ENCODE peak calls at places on chromosomes 2 and 18, in eight cellular contexts. M is cardiac muscle cell, I is ovary, B is ascending aorta, E is fibroblast of lung, K is heart right ventricle, O is body of pancreas, P is right atrium auricular region. A is an unnamed sample.

GRCh38 chr2:241692448-241692847 is 5.8 kb upstream of the DTYMK start:
- DNase-seq in M (no peak), I (no peak), O (no peak), E (peak), K (no peak), P (no peak), B (no peak), A (no peak)

GRCh38 chr2:2101924-2102323 is 229.2 kb downstream of the MYT1L start:
- DNase-seq in I (no peak), O (no peak), E (no peak), K (no peak), P (no peak), M (no peak), B (no peak), A (peak)

GRCh38 chr2:85132392-85132791 is 800 bp upstream of the TCF7L1 start:
- DNase-seq in P (no peak), O (peak), B (no peak), K (no peak), E (peak), M (no peak), I (peak), A (no peak)

GRCh38 chr2:62099050-62099449 is 96.9 kb upstream of the B3GNT2 start:
- DNase-seq in O (no peak), P (no peak), M (no peak), I (no peak), K (no peak), B (no peak), E (no peak), A (no peak)

GRCh38 chr2:101310591-101311389 is 2.3 kb upstream of the RNF149 start:
- DNase-seq in B (no peak), P (no peak), K (no peak), M (no peak), O (no peak), E (no peak), I (no peak), A (no peak)

GRCh38 chr2:219581346-219581745 is 9.2 kb downstream of the INHA start:
- DNase-seq in P (no peak), K (no peak), I (no peak), E (no peak), M (no peak), B (no peak), O (no peak), A (no peak)

GRCh38 chr2:127197475-127198385 is 22.4 kb downstream of the CYP27C1 start:
- DNase-seq in E (peak), I (peak), P (peak), M (peak), O (peak), B (no peak), K (peak), A (peak)

GRCh38 chr2:158745067-158745865 is 49.9 kb upstream of the DAPL1 start:
- DNase-seq in I (peak), M (peak), O (peak), P (no peak), K (no peak), E (peak), B (no peak), A (no peak)

GRCh38 chr2:55054476-55054875 is 4.2 kb upstream of the RTN4 start:
- DNase-seq in O (no peak), K (no peak), M (no peak), E (no peak), I (no peak), B (no peak), P (no peak), A (no peak)

GRCh38 chr2:217086038-217086522 is 226.2 kb upstream of the TNP1 start:
- DNase-seq in K (no peak), B (no peak), P (no peak), O (no peak), M (no peak), I (no peak), E (peak), A (peak)

GRCh38 chr2:180675170-180675569 is 305.2 kb upstream of the UBE2E3 start:
- DNase-seq in K (no peak), I (no peak), B (no peak), P (no peak), M (no peak), E (no peak), O (no peak), A (no peak)

GRCh38 chr18:34114996-34115395 is 109.7 kb downstream of the NOL4 start:
- DNase-seq in P (no peak), O (no peak), E (peak), K (no peak), M (no peak), I (no peak), B (no peak), A (no peak)

GRCh38 chr18:63953811-63954210 is 4.7 kb downstream of the HMSD start:
- DNase-seq in I (no peak), P (no peak), E (no peak), M (peak), B (no peak), K (no peak), O (no peak), A (no peak)

GRCh38 chr2:18369750-18370149 is 190.7 kb downstream of the RDH14 start:
- DNase-seq in M (no peak), O (no peak), B (no peak), E (peak), P (no peak), I (no peak), K (no peak), A (peak)

GRCh38 chr2:235497096-235497495 is 3.3 kb downstream of the AGAP1 start:
- DNase-seq in B (no peak), O (no peak), I (no peak), E (no peak), M (no peak), P (no peak), K (no peak), A (no peak)

GRCh38 chr2:3399829-3400228 is 20.3 kb downstream of the TRAPPC12 start:
- DNase-seq in O (peak), B (no peak), K (peak), E (no peak), P (no peak), I (no peak), M (no peak), A (no peak)

GRCh38 chr2:115782286-115782685 is 1339.8 kb downstream of the DPP10 start:
- DNase-seq in P (no peak), M (no peak), B (no peak), K (no peak), E (no peak), I (no peak), O (no peak), A (no peak)

GRCh38 chr2:20080839-20081348 is 29.5 kb upstream of the LAPTM4A start:
- DNase-seq in O (no peak), I (peak), P (no peak), E (no peak), K (no peak), M (no peak), B (peak), A (no peak)

GRCh38 chr2:8583400-8584173 is 98.3 kb upstream of the ID2 start:
- DNase-seq in P (peak), E (peak), I (peak), M (peak), B (peak), O (peak), K (peak), A (peak)

GRCh38 chr2:42974303-42974696 is 181.9 kb upstream of the HAAO start:
- DNase-seq in I (peak), E (peak), M (no peak), B (peak), O (no peak), K (no peak), P (no peak), A (no peak)

GRCh38 chr2:202653890-202654289 is 19.1 kb downstream of the FAM117B start:
- DNase-seq in M (no peak), E (no peak), O (no peak), B (no peak), I (no peak), K (no peak), P (no peak), A (no peak)

GRCh38 chr2:19900536-19901200 is 1.1 kb downstream of the TTC32 start:
- DNase-seq in B (no peak), K (no peak), E (peak), P (no peak), O (no peak), I (no peak), M (no peak), A (no peak)

DNA sequence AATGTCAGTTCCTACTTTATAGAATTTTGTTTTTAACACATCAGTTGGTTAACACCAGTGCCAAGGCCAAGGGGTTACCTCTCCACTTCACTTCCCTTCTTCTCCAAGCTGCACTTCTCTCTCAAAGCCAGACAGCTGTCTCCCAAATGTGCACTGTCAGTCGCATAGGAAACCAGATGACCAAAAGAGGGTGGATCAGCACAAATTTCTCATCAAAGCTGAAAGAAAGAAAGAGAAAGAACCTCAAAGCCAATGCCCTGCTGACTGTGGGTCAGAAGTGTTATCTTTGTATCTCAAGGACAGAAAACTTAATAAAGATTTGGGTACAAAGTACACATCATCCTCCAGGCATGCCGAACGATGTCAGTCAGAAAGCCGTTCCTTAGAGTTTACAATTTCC is 32.2 kb downstream of the SPATS2L start:
- DNase-seq in K (no peak), B (no peak), I (no peak), O (peak), M (no peak), P (no peak), E (no peak), A (no peak)
- H3K4me3 ChIP-seq in K (no peak), B (no peak), I (no peak), O (no peak), M (no peak), P (no peak), E (no peak), A (no peak)

DNA sequence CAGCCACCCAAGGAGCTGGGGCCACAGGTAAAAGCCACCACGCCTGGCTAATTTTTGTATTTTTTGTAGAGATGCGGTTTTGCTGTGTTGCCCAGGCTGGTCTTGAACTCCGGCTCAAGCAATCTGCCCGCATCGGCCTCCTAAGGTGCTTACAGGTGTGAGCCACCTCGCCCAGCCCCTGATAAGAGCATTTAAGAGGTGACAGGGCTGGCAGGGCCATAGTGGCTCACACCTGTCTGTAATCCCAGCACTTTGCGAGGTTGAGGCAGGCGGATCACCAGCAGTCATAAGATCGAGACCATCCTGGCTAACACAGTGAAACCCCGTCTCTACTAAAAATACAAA is 9.0 kb upstream of the CNNM3 start:
- DNase-seq in P (no peak), E (no peak), B (no peak), I (no peak), O (no peak), M (no peak), K (no peak), A (no peak)
- H3K27ac ChIP-seq in P (no peak), E (no peak), B (no peak), I (no peak), O (no peak), M (no peak), K (no peak), A (no peak)

DNA sequence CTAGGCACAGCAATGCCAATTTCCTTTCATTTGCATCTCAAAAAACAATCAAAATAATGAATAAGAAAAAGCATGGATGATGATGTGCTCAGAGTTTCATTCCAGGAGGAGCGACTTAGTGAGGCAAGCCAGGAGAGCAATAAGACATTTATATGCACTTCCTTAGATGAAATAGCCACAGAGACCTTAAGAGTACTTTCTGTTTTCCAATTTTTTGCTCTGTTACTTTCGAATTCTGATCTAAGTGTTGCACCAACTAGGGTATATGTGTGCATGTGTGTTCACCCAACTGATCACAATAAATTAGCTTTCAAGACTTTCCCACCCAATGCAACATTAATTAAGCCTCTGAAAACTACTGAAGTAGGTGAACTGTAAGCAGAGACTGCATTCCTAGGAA is 709 bp downstream of the RAB27B start:
- DNase-seq in M (no peak), O (no peak), I (no peak), P (no peak), B (no peak), K (no peak), E (no peak), A (no peak)
- H3K4me3 ChIP-seq in M (peak), O (peak), I (peak), P (peak), B (peak), K (peak), E (peak), A (peak)

GRCh38 chr2:207260021-207260420 is 94.3 kb upstream of the KLF7 start:
- DNase-seq in P (no peak), E (peak), I (no peak), O (no peak), M (no peak), B (no peak), K (no peak), A (no peak)

GRCh38 chr2:207256476-207257207 is 90.9 kb upstream of the KLF7 start:
- DNase-seq in B (peak), E (peak), M (no peak), I (no peak), O (no peak), K (no peak), P (no peak), A (peak)

GRCh38 chr2:207256026-207256425 is 90.3 kb upstream of the KLF7 start:
- DNase-seq in O (no peak), B (peak), M (no peak), E (peak), P (no peak), I (no peak), K (no peak), A (no peak)

GRCh38 chr2:207257291-207258190 is 91.8 kb upstream of the KLF7 start:
- DNase-seq in I (no peak), M (no peak), K (no peak), O (no peak), B (no peak), E (peak), P (no peak), A (no peak)

GRCh38 chr2:207258191-207258991 is 92.6 kb upstream of the KLF7 start:
- DNase-seq in M (no peak), O (peak), B (peak), K (peak), P (peak), I (peak), E (peak), A (peak)
- H3K27ac ChIP-seq in M (no peak), O (no peak), B (peak), K (no peak), P (peak), I (no peak), E (peak), A (peak)

GRCh38 chr18:79799619-79800352 is 2.0 kb downstream of the KCNG2 start:
- DNase-seq in I (no peak), O (no peak), K (no peak), E (no peak), B (no peak), M (no peak), P (no peak), A (no peak)

GRCh38 chr18:79800353-79801180 is 2.8 kb downstream of the KCNG2 start:
- DNase-seq in E (no peak), O (no peak), K (no peak), I (no peak), P (no peak), M (no peak), B (no peak), A (no peak)

GRCh38 chr18:79797518-79798345 is at the start of gene KCNG2:
- DNase-seq in P (no peak), O (no peak), I (no peak), E (peak), B (no peak), K (no peak), M (peak), A (no peak)

GRCh38 chr18:79798346-79798998 is 734 bp downstream of the KCNG2 start:
- DNase-seq in M (no peak), P (no peak), O (no peak), K (no peak), E (no peak), B (no peak), I (no peak), A (no peak)

DNA sequence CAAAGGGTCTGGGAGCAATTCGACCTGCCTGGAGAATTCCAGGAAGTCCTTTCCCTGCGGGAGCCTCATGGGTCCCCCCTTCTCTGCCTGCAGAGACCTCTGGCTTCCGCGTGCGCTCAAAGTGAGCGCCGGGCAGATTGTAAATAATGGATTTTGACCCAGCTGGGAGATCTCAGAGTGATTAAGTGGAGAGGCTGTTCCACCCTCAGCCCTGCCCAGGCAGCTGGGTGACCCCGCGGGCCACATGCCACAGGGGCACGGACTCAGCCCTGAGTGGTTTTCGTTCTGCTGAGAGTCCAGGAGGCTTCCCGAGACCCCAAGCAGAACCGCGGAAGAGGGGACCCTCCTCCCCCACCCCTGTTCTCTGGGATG is 1.2 kb downstream of the KCNG2 start:
- DNase-seq in K (no peak), B (no peak), I (no peak), P (no peak), O (no peak), E (no peak), M (no peak), A (no peak)
- H3K4me3 ChIP-seq in K (peak), B (no peak), I (no peak), P (peak), O (no peak), E (peak), M (peak), A (no peak)

DNA sequence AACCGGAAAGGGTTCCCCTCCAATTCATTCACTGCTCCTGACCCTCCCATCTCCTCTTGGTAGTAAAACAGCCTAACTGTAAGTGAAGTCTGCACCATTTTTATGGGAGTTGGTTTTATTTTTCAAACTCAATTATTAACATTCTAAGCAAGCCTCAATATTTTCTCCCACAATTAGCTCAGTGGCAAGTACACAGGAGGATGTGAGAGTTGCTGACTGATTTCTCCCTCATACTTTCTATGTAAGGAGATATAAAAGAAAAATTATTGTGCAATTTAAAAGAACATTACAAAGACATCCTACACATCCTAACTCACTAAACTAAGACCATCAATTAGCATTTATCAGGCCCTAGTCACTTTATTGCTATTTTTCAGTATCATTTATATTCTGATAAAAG is 73.9 kb downstream of the PIAS2 start:
- DNase-seq in E (no peak), B (no peak), K (no peak), O (no peak), M (no peak), P (no peak), I (no peak), A (no peak)
- H3K27ac ChIP-seq in E (no peak), B (no peak), K (no peak), O (no peak), M (no peak), P (no peak), I (no peak), A (no peak)

GRCh38 chr2:232502513-232502900 is 14.9 kb upstream of the ECEL1 start:
- DNase-seq in K (no peak), E (no peak), I (no peak), B (no peak), M (no peak), O (no peak), P (no peak), A (no peak)
- H3K4me3 ChIP-seq in K (no peak), E (no peak), I (peak), B (no peak), M (peak), O (no peak), P (peak), A (no peak)

GRCh38 chr2:27912512-27912911 is 22.0 kb downstream of the BABAM2 start:
- DNase-seq in P (no peak), M (no peak), B (no peak), K (no peak), I (no peak), O (no peak), E (no peak), A (no peak)
- H3K27ac ChIP-seq in P (no peak), M (no peak), B (no peak), K (no peak), I (no peak), O (no peak), E (no peak), A (no peak)

DNA sequence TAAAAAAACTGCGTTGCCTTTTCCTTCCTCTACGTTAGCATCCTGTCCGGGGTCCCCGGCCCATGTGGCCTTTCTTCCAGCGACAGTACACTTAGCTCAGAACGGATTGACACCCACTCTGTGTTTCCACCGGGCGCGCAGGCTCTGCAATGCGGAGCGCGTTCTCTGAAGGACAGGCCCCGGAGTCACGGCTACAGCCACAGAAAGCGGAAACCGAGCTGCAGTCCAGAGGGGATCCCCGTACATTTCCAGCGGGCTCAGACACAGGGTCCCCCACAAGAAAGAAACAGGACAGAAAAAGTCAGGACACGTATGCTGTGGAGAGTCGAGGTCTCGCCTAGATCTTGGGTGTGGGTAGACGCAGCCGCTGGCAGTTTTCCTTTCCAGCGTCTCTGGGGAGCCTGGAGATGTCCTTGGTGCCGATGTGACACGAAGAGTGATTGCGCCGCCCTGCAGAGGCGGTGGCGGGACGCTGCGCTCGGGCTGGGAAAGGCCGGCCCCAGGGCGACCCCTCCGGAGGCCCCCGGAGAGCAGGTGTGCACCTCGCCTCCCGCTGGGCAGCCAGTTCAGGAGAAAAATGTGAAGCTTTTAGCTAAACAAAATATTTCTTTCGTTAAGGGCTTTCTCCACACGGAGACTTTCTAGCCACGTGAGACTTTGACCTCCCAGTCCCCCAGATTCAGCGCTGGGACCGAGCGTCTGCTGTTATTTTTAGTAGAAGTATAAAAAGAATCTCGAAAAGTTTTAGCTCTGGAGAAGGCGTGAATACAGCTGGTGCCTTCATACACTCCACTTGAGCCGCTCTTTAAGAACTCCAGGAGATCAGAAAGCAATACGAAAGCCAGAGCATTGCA is 1.3 kb upstream of the ACKR3 start:
- DNase-seq in K (peak), E (no peak), B (peak), M (peak), P (no peak), I (peak), O (peak), A (no peak)
- H3K4me3 ChIP-seq in K (peak), E (peak), B (peak), M (peak), P (peak), I (peak), O (peak), A (no peak)

A was measured in SJSA1.